ENCODE peak calls at places on chromosomes 12 and 14, in four cellular contexts. One of them, this sample, is unnamed.

GRCh38 chr12:64943686-64944085 is 119.2 kb downstream of the TBC1D30 start:
- DNase-seq in progenitor cell of endocrine pancreas: no peak
- DNase-seq in neural progenitor cell: no peak
- DNase-seq in EL: peak
- DNase-seq in this sample: no peak

GRCh38 chr12:124289634-124290600 is 5.0 kb upstream of the RFLNA start:
- DNase-seq in neural progenitor cell: no peak
- DNase-seq in EL: peak
- DNase-seq in progenitor cell of endocrine pancreas: no peak
- DNase-seq in this sample: no peak

GRCh38 chr12:2083561-2083960 is 30.8 kb downstream of the CACNA1C start:
- DNase-seq in EL: peak
- DNase-seq in neural progenitor cell: no peak
- DNase-seq in progenitor cell of endocrine pancreas: no peak
- DNase-seq in this sample: no peak

GRCh38 chr12:2337031-2338010 is 284.5 kb downstream of the CACNA1C start:
- DNase-seq in EL: no peak
- DNase-seq in progenitor cell of endocrine pancreas: no peak
- DNase-seq in neural progenitor cell: no peak
- DNase-seq in this sample: no peak

GRCh38 chr12:4116251-4117111 is 157.1 kb upstream of the CCND2 start:
- DNase-seq in neural progenitor cell: peak
- DNase-seq in EL: peak
- DNase-seq in progenitor cell of endocrine pancreas: no peak
- DNase-seq in this sample: no peak

GRCh38 chr12:15928345-15928744 is 17.2 kb downstream of the DERA start:
- DNase-seq in EL: peak
- DNase-seq in progenitor cell of endocrine pancreas: no peak
- DNase-seq in neural progenitor cell: no peak
- DNase-seq in this sample: no peak

GRCh38 chr12:26122681-26123481 is 2.0 kb downstream of the BHLHE41 start:
- DNase-seq in neural progenitor cell: peak
- DNase-seq in progenitor cell of endocrine pancreas: peak
- DNase-seq in EL: peak
- DNase-seq in this sample: peak

GRCh38 chr14:69904246-69904645 is 25.0 kb downstream of the SMOC1 start:
- DNase-seq in EL: no peak
- DNase-seq in progenitor cell of endocrine pancreas: no peak
- DNase-seq in neural progenitor cell: no peak
- DNase-seq in this sample: no peak

GRCh38 chr14:96231731-96232130 is 24.3 kb upstream of the BDKRB1 start:
- DNase-seq in neural progenitor cell: no peak
- DNase-seq in EL: no peak
- DNase-seq in progenitor cell of endocrine pancreas: no peak
- DNase-seq in this sample: no peak

GRCh38 chr14:89276424-89276975 is 140.5 kb downstream of the FOXN3 start:
- DNase-seq in progenitor cell of endocrine pancreas: no peak
- DNase-seq in neural progenitor cell: no peak
- DNase-seq in EL: peak
- DNase-seq in this sample: peak

GRCh38 chr14:72616294-72616693 is 277.6 kb downstream of the DPF3 start:
- DNase-seq in EL: no peak
- DNase-seq in neural progenitor cell: no peak
- DNase-seq in progenitor cell of endocrine pancreas: no peak
- DNase-seq in this sample: no peak

GRCh38 chr14:99946652-99947489 is 118.4 kb upstream of the EVL start:
- DNase-seq in EL: peak
- DNase-seq in neural progenitor cell: peak
- DNase-seq in progenitor cell of endocrine pancreas: peak
- DNase-seq in this sample: no peak

GRCh38 chr12:52146822-52147366 is 44.9 kb downstream of the KRT80 start:
- DNase-seq in progenitor cell of endocrine pancreas: no peak
- DNase-seq in neural progenitor cell: no peak
- DNase-seq in EL: no peak
- DNase-seq in this sample: no peak

GRCh38 chr14:91230363-91231035 is 14.0 kb downstream of the GPR68 start:
- DNase-seq in progenitor cell of endocrine pancreas: no peak
- DNase-seq in neural progenitor cell: no peak
- DNase-seq in EL: peak
- DNase-seq in this sample: no peak

GRCh38 chr12:47194501-47194900 is 114.7 kb upstream of the AMIGO2 start:
- DNase-seq in progenitor cell of endocrine pancreas: no peak
- DNase-seq in EL: no peak
- DNase-seq in neural progenitor cell: no peak
- DNase-seq in this sample: no peak

GRCh38 chr12:124577374-124577773 is 10.0 kb upstream of the NCOR2 start:
- DNase-seq in progenitor cell of endocrine pancreas: no peak
- DNase-seq in EL: no peak
- DNase-seq in neural progenitor cell: no peak
- DNase-seq in this sample: no peak

GRCh38 chr14:69326611-69327010 is 66.7 kb downstream of the GALNT16 start:
- DNase-seq in progenitor cell of endocrine pancreas: no peak
- DNase-seq in neural progenitor cell: no peak
- DNase-seq in EL: no peak
- DNase-seq in this sample: no peak

GRCh38 chr12:69840727-69841126 is 15.7 kb downstream of the MYRFL start:
- DNase-seq in progenitor cell of endocrine pancreas: no peak
- DNase-seq in EL: no peak
- DNase-seq in neural progenitor cell: no peak
- DNase-seq in this sample: no peak

GRCh38 chr12:65532744-65533143 is 254.3 kb downstream of the MSRB3 start:
- DNase-seq in progenitor cell of endocrine pancreas: no peak
- DNase-seq in EL: peak
- DNase-seq in neural progenitor cell: no peak
- DNase-seq in this sample: no peak

GRCh38 chr14:50801706-50802105 is 29.3 kb downstream of the NIN start:
- DNase-seq in progenitor cell of endocrine pancreas: no peak
- DNase-seq in neural progenitor cell: no peak
- DNase-seq in EL: peak
- DNase-seq in this sample: no peak

GRCh38 chr12:64099430-64099829 is 122.7 kb downstream of the KICS2 start:
- DNase-seq in EL: peak
- DNase-seq in neural progenitor cell: no peak
- DNase-seq in progenitor cell of endocrine pancreas: no peak
- DNase-seq in this sample: no peak

GRCh38 chr14:64464695-64465094 is 604 bp upstream of the AKAP5 start:
- DNase-seq in EL: no peak
- DNase-seq in progenitor cell of endocrine pancreas: no peak
- DNase-seq in neural progenitor cell: no peak
- DNase-seq in this sample: no peak

GRCh38 chr12:55738113-55739024 is 4.6 kb upstream of the GDF11 start:
- DNase-seq in EL: peak
- DNase-seq in progenitor cell of endocrine pancreas: peak
- DNase-seq in neural progenitor cell: peak
- DNase-seq in this sample: peak

GRCh38 chr12:67750528-67751183 is 102.1 kb downstream of the DYRK2 start:
- DNase-seq in progenitor cell of endocrine pancreas: no peak
- DNase-seq in neural progenitor cell: no peak
- DNase-seq in EL: no peak
- DNase-seq in this sample: no peak

GRCh38 chr14:88791629-88792571 is 853 bp downstream of the EML5 start:
- DNase-seq in neural progenitor cell: peak
- DNase-seq in progenitor cell of endocrine pancreas: no peak
- DNase-seq in EL: peak
- DNase-seq in this sample: peak

GRCh38 chr14:54664961-54665360 is 98.0 kb downstream of the SAMD4A start:
- DNase-seq in progenitor cell of endocrine pancreas: no peak
- DNase-seq in neural progenitor cell: no peak
- DNase-seq in EL: peak
- DNase-seq in this sample: no peak

GRCh38 chr14:23240661-23241060 is 2.9 kb downstream of the RNF212B start:
- DNase-seq in progenitor cell of endocrine pancreas: no peak
- DNase-seq in neural progenitor cell: no peak
- DNase-seq in EL: no peak
- DNase-seq in this sample: no peak

GRCh38 chr12:66550626-66551025 is 128.2 kb downstream of the GRIP1 start:
- DNase-seq in progenitor cell of endocrine pancreas: no peak
- DNase-seq in neural progenitor cell: no peak
- DNase-seq in EL: peak
- DNase-seq in this sample: no peak

GRCh38 chr14:55332654-55333570 is 61.7 kb downstream of the FBXO34 start:
- DNase-seq in EL: no peak
- DNase-seq in neural progenitor cell: no peak
- DNase-seq in progenitor cell of endocrine pancreas: no peak
- DNase-seq in this sample: no peak

GRCh38 chr14:22861651-22862050 is 9.9 kb upstream of the LRP10 start:
- DNase-seq in EL: no peak
- DNase-seq in neural progenitor cell: no peak
- DNase-seq in progenitor cell of endocrine pancreas: no peak
- DNase-seq in this sample: no peak

GRCh38 chr12:43501705-43502104 is 50.3 kb downstream of the ADAMTS20 start:
- DNase-seq in neural progenitor cell: peak
- DNase-seq in EL: peak
- DNase-seq in progenitor cell of endocrine pancreas: no peak
- DNase-seq in this sample: no peak

GRCh38 chr14:60204843-60205774 is 39.9 kb upstream of the DHRS7 start:
- DNase-seq in EL: no peak
- DNase-seq in progenitor cell of endocrine pancreas: no peak
- DNase-seq in neural progenitor cell: no peak
- DNase-seq in this sample: no peak

GRCh38 chr14:31229009-31229408 is 21.4 kb upstream of the HECTD1 start:
- DNase-seq in EL: no peak
- DNase-seq in neural progenitor cell: no peak
- DNase-seq in progenitor cell of endocrine pancreas: no peak
- DNase-seq in this sample: no peak

GRCh38 chr12:102879144-102879763 is 37.8 kb downstream of the PAH start:
- DNase-seq in EL: peak
- DNase-seq in neural progenitor cell: peak
- DNase-seq in progenitor cell of endocrine pancreas: no peak
- DNase-seq in this sample: peak

GRCh38 chr12:65343801-65344200 is 65.3 kb downstream of the MSRB3 start:
- DNase-seq in EL: no peak
- DNase-seq in neural progenitor cell: no peak
- DNase-seq in progenitor cell of endocrine pancreas: no peak
- DNase-seq in this sample: no peak

GRCh38 chr12:18935371-18935965 is 194.1 kb upstream of the PLEKHA5 start:
- DNase-seq in EL: no peak
- DNase-seq in neural progenitor cell: peak
- DNase-seq in progenitor cell of endocrine pancreas: no peak
- DNase-seq in this sample: no peak

GRCh38 chr14:78764240-78764639 is 594.1 kb downstream of the NRXN3 start:
- DNase-seq in EL: peak
- DNase-seq in progenitor cell of endocrine pancreas: no peak
- DNase-seq in neural progenitor cell: no peak
- DNase-seq in this sample: no peak

GRCh38 chr14:38964630-38965029 is 138.4 kb downstream of the SEC23A start:
- DNase-seq in neural progenitor cell: peak
- DNase-seq in progenitor cell of endocrine pancreas: no peak
- DNase-seq in EL: peak
- DNase-seq in this sample: no peak

GRCh38 chr12:89882051-89882450 is 173.4 kb upstream of the ATP2B1 start:
- DNase-seq in progenitor cell of endocrine pancreas: no peak
- DNase-seq in neural progenitor cell: peak
- DNase-seq in EL: peak
- DNase-seq in this sample: no peak